ENCODE peak calls at places on chromosomes 12 and 14, in six cellular contexts. V is neural progenitor cell, L is nephron progenitor cell, X is GM20000, F is type B pancreatic cell, A is choroid plexus epithelial cell. H is an unnamed sample.

GRCh38 chr12:46843811-46844210 is 18.0 kb upstream of the SLC38A4 start:
- DNase-seq in V (no peak), L (no peak), X (no peak), F (no peak), A (peak), H (no peak)

GRCh38 chr12:94180558-94181296 is 32.4 kb downstream of the PLXNC1 start:
- DNase-seq in V (no peak), L (no peak), X (no peak), F (no peak), A (no peak), H (no peak)

GRCh38 chr14:78327426-78328210 is 157.4 kb downstream of the NRXN3 start:
- DNase-seq in V (no peak), L (no peak), X (no peak), F (no peak), A (no peak), H (no peak)

GRCh38 chr14:50943261-50943942 is 881 bp downstream of the PYGL start:
- DNase-seq in V (peak), L (peak), X (no peak), F (no peak), A (no peak), H (no peak)

GRCh38 chr12:14261096-14261495 is 104.4 kb upstream of the ATF7IP start:
- DNase-seq in V (no peak), L (no peak), X (no peak), F (no peak), A (no peak), H (no peak)

GRCh38 chr14:102819176-102819628 is 42.0 kb downstream of the TRAF3 start:
- DNase-seq in V (no peak), L (no peak), X (peak), F (no peak), A (no peak), H (no peak)

GRCh38 chr14:76104802-76105355 is 46.8 kb upstream of the GPATCH2L start:
- DNase-seq in V (no peak), L (no peak), X (no peak), F (no peak), A (no peak), H (no peak)

GRCh38 chr12:51388066-51388799 is 3.0 kb downstream of the GALNT6 start:
- DNase-seq in V (no peak), L (no peak), X (no peak), F (no peak), A (peak), H (peak)

GRCh38 chr14:68976160-68977067 is 2.7 kb downstream of the ACTN1 start:
- DNase-seq in V (no peak), L (no peak), X (no peak), F (no peak), A (peak), H (no peak)

GRCh38 chr14:68979021-68979721 is at the start of gene ACTN1:
- DNase-seq in V (peak), L (peak), X (peak), F (peak), A (peak), H (peak)

GRCh38 chr14:68978550-68978911 is 571 bp downstream of the ACTN1 start:
- DNase-seq in V (peak), L (peak), X (peak), F (peak), A (peak), H (no peak)

GRCh38 chr14:68977137-68977740 is 1.9 kb downstream of the ACTN1 start:
- DNase-seq in V (peak), L (no peak), X (no peak), F (no peak), A (no peak), H (no peak)

DNA sequence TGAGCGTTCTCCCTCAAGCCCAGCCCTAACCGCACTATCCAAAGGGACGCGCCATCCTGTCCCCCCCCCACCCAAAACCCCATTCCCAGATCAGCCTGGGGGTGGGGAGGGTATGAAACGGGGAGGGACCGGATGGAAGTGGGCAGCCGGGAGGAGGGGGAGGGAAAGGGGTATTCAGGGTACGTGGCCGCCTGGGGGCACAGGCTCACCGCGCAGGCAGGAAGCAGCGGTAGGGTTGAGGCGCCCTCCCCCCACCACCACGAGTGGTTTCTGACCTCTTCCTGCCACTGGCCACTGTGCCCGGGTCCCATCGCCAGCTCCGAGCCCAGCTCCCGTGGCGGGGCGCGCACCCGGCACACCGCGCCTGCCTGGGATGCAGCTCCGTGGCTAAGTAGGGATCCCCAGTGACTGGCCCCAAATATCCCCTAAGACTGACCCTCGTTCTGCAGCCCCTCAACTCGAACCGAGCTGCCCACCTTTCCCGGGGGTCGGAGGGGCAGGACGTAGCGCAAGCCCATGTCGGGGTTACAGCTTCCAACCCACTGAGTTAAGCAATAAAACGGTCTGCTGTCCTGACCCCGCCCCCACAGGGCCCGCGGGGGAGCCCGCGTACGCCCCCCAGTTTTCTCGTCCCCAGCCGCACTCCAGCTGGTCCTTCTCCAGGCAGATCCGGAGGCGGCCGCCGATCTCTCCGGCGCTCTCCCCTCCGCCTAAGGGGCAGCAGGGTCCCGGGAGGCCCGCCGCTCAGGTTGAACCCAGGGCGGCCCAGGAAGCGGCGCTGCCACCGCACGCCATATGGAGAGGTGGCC is 1.2 kb downstream of the ACTN1 start:
- DNase-seq in V (peak), L (peak), X (peak), F (no peak), A (peak), H (peak)
- TF ChIP-seq CTCF in V (no peak), L (no peak), X (no peak), F (no peak), A (no peak), H (no peak)

GRCh38 chr14:54642950-54643695 is 76.2 kb downstream of the SAMD4A start:
- DNase-seq in V (peak), L (no peak), X (peak), F (no peak), A (peak), H (no peak)
- TF ChIP-seq CTCF in V (peak), L (no peak), X (no peak), F (peak), A (peak), H (peak)

DNA sequence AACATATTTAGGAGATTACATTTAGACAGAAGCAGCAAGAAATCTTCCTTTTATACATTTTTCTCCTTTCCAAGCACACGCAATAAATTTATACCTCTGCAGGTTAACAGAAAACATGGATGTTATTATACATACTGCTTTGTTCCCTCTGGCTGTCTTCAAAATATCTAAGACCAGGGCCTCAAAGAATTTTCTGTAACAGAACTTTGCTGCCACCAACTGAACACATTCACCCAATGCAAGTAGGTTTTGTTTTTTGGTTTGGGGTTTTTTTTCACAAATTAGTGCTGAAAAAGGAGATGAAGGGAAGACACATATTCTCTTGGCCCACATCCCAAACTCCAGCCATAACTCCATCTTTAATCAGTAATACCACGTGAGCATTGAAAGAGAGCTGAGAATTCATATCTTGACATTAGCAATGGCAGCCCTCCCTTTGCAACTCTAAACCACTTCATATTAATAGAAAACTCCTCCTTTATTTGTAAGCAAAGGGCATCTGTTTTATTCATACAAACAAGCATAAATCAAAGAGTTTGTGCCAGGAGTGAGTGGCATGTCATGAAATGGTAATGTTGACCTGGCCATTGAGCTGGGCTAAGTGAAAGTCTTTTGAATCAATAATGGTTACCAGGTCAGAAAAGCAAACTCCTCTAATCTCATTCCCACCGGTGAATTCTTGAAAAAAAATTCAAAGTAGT is 150.8 kb upstream of the FSCB start:
- DNase-seq in V (peak), L (no peak), X (no peak), F (no peak), A (peak), H (no peak)
- TF ChIP-seq CTCF in V (peak), L (peak), X (no peak), F (peak), A (no peak), H (peak)

GRCh38 chr12:116277393-116278258 is at the start of gene MED13L:
- DNase-seq in V (peak), L (peak), X (peak), F (peak), A (peak), H (peak)
- TF ChIP-seq CTCF in V (peak), L (no peak), X (no peak), F (peak), A (peak), H (peak)

GRCh38 chr14:29898470-29898869 is 29.2 kb downstream of the PRKD1 start:
- DNase-seq in V (no peak), L (no peak), X (no peak), F (no peak), A (no peak), H (no peak)

GRCh38 chr14:29894030-29894429 is 33.6 kb downstream of the PRKD1 start:
- DNase-seq in V (no peak), L (no peak), X (no peak), F (no peak), A (no peak), H (no peak)

GRCh38 chr14:29897181-29897580 is 30.5 kb downstream of the PRKD1 start:
- DNase-seq in V (no peak), L (no peak), X (no peak), F (no peak), A (no peak), H (no peak)

GRCh38 chr14:29895591-29896043 is 32.0 kb downstream of the PRKD1 start:
- DNase-seq in V (no peak), L (no peak), X (no peak), F (no peak), A (peak), H (no peak)

DNA sequence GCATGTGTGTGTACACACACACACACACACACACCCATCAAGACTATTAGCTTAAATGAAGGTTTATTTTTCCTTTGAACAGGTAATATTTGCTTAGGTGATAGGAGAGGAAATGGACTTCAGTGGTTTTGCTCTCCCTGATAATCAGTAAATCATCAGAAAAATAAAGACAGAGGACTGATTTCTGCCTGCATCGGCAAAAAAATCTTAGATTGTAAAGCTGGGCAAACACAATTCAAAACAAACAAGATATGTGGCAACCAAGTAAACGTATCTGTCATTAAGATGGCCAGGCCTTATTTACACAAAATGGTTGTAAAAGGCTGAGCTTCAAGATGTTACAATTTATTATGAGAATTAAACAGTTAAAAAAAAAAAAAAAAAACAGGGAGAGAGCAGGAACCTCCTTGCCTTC is 31.3 kb downstream of the PRKD1 start:
- DNase-seq in V (no peak), L (no peak), X (no peak), F (no peak), A (no peak), H (no peak)
- TF ChIP-seq CTCF in V (no peak), L (no peak), X (no peak), F (no peak), A (no peak), H (no peak)

H was measured in astrocyte of the cerebellum.